ENCODE peak calls at places on chromosomes 16 and 17, in seven cellular contexts. L is stimulated activated CD8-positive, alpha-beta memory T cell treated with anti-CD3 and anti-CD28 coated beads, Interleukin-15, amount 100 ng/mL, for 24 hours; H is HFF-Myc; F is AG08396; I is HuH-7.5; B is suprapubic skin; K is NCI-H510A. U is an unnamed sample.

GRCh38 chr16:159136-159849 is 6.5 kb upstream of the HBM start:
- DNase-seq in L (no peak), H (no peak), F (no peak), I (no peak), B (no peak), K (no peak), U (no peak)

GRCh38 chr16:71357681-71358080 is 842 bp upstream of the CALB2 start:
- DNase-seq in L (no peak), H (no peak), F (no peak), I (no peak), B (no peak), K (no peak), U (no peak)

GRCh38 chr17:2337811-2338657 is 733 bp downstream of the SGSM2 start:
- DNase-seq in L (peak), H (no peak), F (peak), I (peak), B (peak), K (peak), U (no peak)

GRCh38 chr16:3907586-3907985 is 27.1 kb upstream of the CREBBP start:
- DNase-seq in L (no peak), H (no peak), F (no peak), I (no peak), B (no peak), K (no peak), U (no peak)

GRCh38 chr16:28977703-28978641 is 3.4 kb downstream of the SPNS1 start:
- DNase-seq in L (no peak), H (no peak), F (no peak), I (peak), B (no peak), K (peak), U (no peak)

GRCh38 chr16:63787014-63787413 is 1334.8 kb downstream of the CDH11 start:
- DNase-seq in L (no peak), H (no peak), F (no peak), I (no peak), B (no peak), K (no peak), U (no peak)

GRCh38 chr16:66131156-66131807 is 235.2 kb upstream of the CDH5 start:
- DNase-seq in L (no peak), H (peak), F (no peak), I (no peak), B (no peak), K (no peak), U (no peak)

GRCh38 chr16:54362801-54363200 is 76.2 kb upstream of the IRX3 start:
- DNase-seq in L (no peak), H (no peak), F (no peak), I (no peak), B (no peak), K (no peak), U (no peak)

GRCh38 chr16:8595783-8596182 is 5.5 kb upstream of the TMEM114 start:
- DNase-seq in L (no peak), H (no peak), F (no peak), I (no peak), B (no peak), K (no peak), U (no peak)

GRCh38 chr16:58678716-58679115 is 5.9 kb downstream of the SLC38A7 start:
- DNase-seq in L (no peak), H (no peak), F (peak), I (no peak), B (no peak), K (no peak), U (no peak)

GRCh38 chr16:66471696-66472393 is 44.8 kb downstream of the BEAN1 start:
- DNase-seq in L (no peak), H (no peak), F (no peak), I (no peak), B (peak), K (no peak), U (no peak)

GRCh38 chr17:58156839-58157803 is 8.9 kb downstream of the OR4D1 start:
- DNase-seq in L (peak), H (no peak), F (no peak), I (no peak), B (no peak), K (peak), U (no peak)

GRCh38 chr17:12730931-12731521 is 58.3 kb upstream of the ARHGAP44 start:
- DNase-seq in L (no peak), H (no peak), F (peak), I (no peak), B (peak), K (no peak), U (no peak)

GRCh38 chr16:86355951-86356350 is 154.4 kb upstream of the FOXF1 start:
- DNase-seq in L (no peak), H (no peak), F (no peak), I (no peak), B (no peak), K (no peak), U (no peak)

GRCh38 chr16:50376997-50377396 is 8.2 kb upstream of the BRD7 start:
- DNase-seq in L (no peak), H (no peak), F (no peak), I (no peak), B (no peak), K (no peak), U (no peak)

GRCh38 chr17:81322271-81323082 is 27.4 kb upstream of the SLC38A10 start:
- DNase-seq in L (no peak), H (no peak), F (peak), I (peak), B (no peak), K (no peak), U (no peak)

GRCh38 chr16:82439678-82440293 is 187.0 kb upstream of the CDH13 start:
- DNase-seq in L (no peak), H (no peak), F (peak), I (peak), B (no peak), K (no peak), U (no peak)

GRCh38 chr16:14399397-14400284 is 230.4 kb downstream of the PARN start:
- DNase-seq in L (no peak), H (no peak), F (peak), I (peak), B (peak), K (no peak), U (no peak)

GRCh38 chr17:43020789-43021738 is 1.1 kb downstream of the VAT1 start:
- DNase-seq in L (no peak), H (no peak), F (peak), I (peak), B (peak), K (no peak), U (no peak)

GRCh38 chr17:40369923-40370322 is 5.4 kb upstream of the GJD3 start:
- DNase-seq in L (no peak), H (no peak), F (no peak), I (no peak), B (peak), K (no peak), U (no peak)

GRCh38 chr16:27189335-27189972 is 13.9 kb upstream of the KDM8 start:
- DNase-seq in L (no peak), H (no peak), F (no peak), I (no peak), B (no peak), K (no peak), U (no peak)

GRCh38 chr17:36506831-36507230 is 20.4 kb downstream of the ZNHIT3 start:
- DNase-seq in L (no peak), H (no peak), F (no peak), I (no peak), B (peak), K (no peak), U (no peak)